ENCODE peak calls at places on chromosomes 3 and 15, in ten cellular contexts. One of them, this sample, is unnamed.

GRCh38 chr3:17431004-17431403 is 311.4 kb downstream of the TBC1D5 start:
- DNase-seq in adrenal gland: no peak
- DNase-seq in choroid plexus epithelial cell: peak; percentile 72
- DNase-seq in body of pancreas: no peak
- DNase-seq in Calu3: no peak
- DNase-seq in nephron progenitor cell: no peak
- DNase-seq in lung: no peak
- DNase-seq in HFFc6: peak; percentile 46
- DNase-seq in mesothelial cell of epicardium: no peak
- DNase-seq in dorsolateral prefrontal cortex: no peak
- DNase-seq in this sample: no peak

GRCh38 chr3:182925330-182925943 is 54.9 kb downstream of the DCUN1D1 start:
- DNase-seq in adrenal gland: peak; percentile 33
- DNase-seq in choroid plexus epithelial cell: peak; percentile 33
- DNase-seq in body of pancreas: no peak
- DNase-seq in Calu3: no peak
- DNase-seq in nephron progenitor cell: no peak
- DNase-seq in lung: no peak
- DNase-seq in HFFc6: no peak
- DNase-seq in mesothelial cell of epicardium: no peak
- DNase-seq in dorsolateral prefrontal cortex: no peak
- DNase-seq in this sample: no peak

GRCh38 chr15:31088672-31089360 is 12.7 kb downstream of the TRPM1 start:
- DNase-seq in adrenal gland: no peak
- DNase-seq in choroid plexus epithelial cell: no peak
- DNase-seq in body of pancreas: no peak
- DNase-seq in Calu3: no peak
- DNase-seq in nephron progenitor cell: no peak
- DNase-seq in lung: no peak
- DNase-seq in HFFc6: no peak
- DNase-seq in mesothelial cell of epicardium: no peak
- DNase-seq in dorsolateral prefrontal cortex: no peak
- DNase-seq in this sample: no peak

GRCh38 chr15:63233667-63234419 is 43.6 kb upstream of the APH1B start:
- DNase-seq in adrenal gland: no peak
- DNase-seq in choroid plexus epithelial cell: peak; percentile 96
- DNase-seq in body of pancreas: no peak
- DNase-seq in Calu3: no peak
- DNase-seq in nephron progenitor cell: no peak
- DNase-seq in lung: no peak
- DNase-seq in HFFc6: peak; percentile 69
- DNase-seq in mesothelial cell of epicardium: no peak
- DNase-seq in dorsolateral prefrontal cortex: no peak
- DNase-seq in this sample: no peak

GRCh38 chr15:96888764-96889163 is 558.3 kb downstream of the NR2F2 start:
- DNase-seq in adrenal gland: no peak
- DNase-seq in choroid plexus epithelial cell: no peak
- DNase-seq in body of pancreas: no peak
- DNase-seq in Calu3: no peak
- DNase-seq in nephron progenitor cell: no peak
- DNase-seq in lung: no peak
- DNase-seq in HFFc6: no peak
- DNase-seq in mesothelial cell of epicardium: no peak
- DNase-seq in dorsolateral prefrontal cortex: no peak
- DNase-seq in this sample: no peak

GRCh38 chr3:25033407-25034029 is 394.5 kb upstream of the RARB start:
- DNase-seq in adrenal gland: peak; percentile 23
- DNase-seq in choroid plexus epithelial cell: peak; percentile 59
- DNase-seq in body of pancreas: peak; percentile 38
- DNase-seq in Calu3: peak; percentile 66
- DNase-seq in nephron progenitor cell: peak; percentile 41
- DNase-seq in lung: peak; percentile 53
- DNase-seq in HFFc6: no peak
- DNase-seq in mesothelial cell of epicardium: no peak
- DNase-seq in dorsolateral prefrontal cortex: no peak
- DNase-seq in this sample: no peak

GRCh38 chr3:110871869-110872268 is 199.7 kb upstream of the NECTIN3 start:
- DNase-seq in adrenal gland: no peak
- DNase-seq in choroid plexus epithelial cell: no peak
- DNase-seq in body of pancreas: no peak
- DNase-seq in Calu3: no peak
- DNase-seq in nephron progenitor cell: no peak
- DNase-seq in lung: no peak
- DNase-seq in HFFc6: no peak
- DNase-seq in mesothelial cell of epicardium: no peak
- DNase-seq in dorsolateral prefrontal cortex: no peak
- DNase-seq in this sample: no peak

GRCh38 chr15:39079296-39079834 is 501.5 kb upstream of the THBS1 start:
- DNase-seq in adrenal gland: no peak
- DNase-seq in choroid plexus epithelial cell: peak; percentile 63
- DNase-seq in body of pancreas: no peak
- DNase-seq in Calu3: peak; percentile 4
- DNase-seq in nephron progenitor cell: no peak
- DNase-seq in lung: no peak
- DNase-seq in HFFc6: peak; percentile 71
- DNase-seq in mesothelial cell of epicardium: no peak
- DNase-seq in dorsolateral prefrontal cortex: no peak
- DNase-seq in this sample: no peak

GRCh38 chr15:68407886-68408500 is 24.0 kb downstream of the ITGA11 start:
- DNase-seq in adrenal gland: peak; percentile 7
- DNase-seq in choroid plexus epithelial cell: no peak
- DNase-seq in body of pancreas: no peak
- DNase-seq in Calu3: no peak
- DNase-seq in nephron progenitor cell: no peak
- DNase-seq in lung: no peak
- DNase-seq in HFFc6: no peak
- DNase-seq in mesothelial cell of epicardium: peak; percentile 21
- DNase-seq in dorsolateral prefrontal cortex: no peak
- DNase-seq in this sample: peak; percentile 8

GRCh38 chr3:128068156-128068620 is 16.0 kb downstream of the SEC61A1 start:
- DNase-seq in adrenal gland: peak; percentile 27
- DNase-seq in choroid plexus epithelial cell: peak; percentile 76
- DNase-seq in body of pancreas: no peak
- DNase-seq in Calu3: peak; percentile 68
- DNase-seq in nephron progenitor cell: peak; percentile 40
- DNase-seq in lung: no peak
- DNase-seq in HFFc6: peak; percentile 41
- DNase-seq in mesothelial cell of epicardium: no peak
- DNase-seq in dorsolateral prefrontal cortex: no peak
- DNase-seq in this sample: no peak

GRCh38 chr3:59446775-59447465 is 397.1 kb upstream of the CFAP20DC start:
- DNase-seq in adrenal gland: no peak
- DNase-seq in choroid plexus epithelial cell: no peak
- DNase-seq in body of pancreas: no peak
- DNase-seq in Calu3: no peak
- DNase-seq in nephron progenitor cell: no peak
- DNase-seq in lung: no peak
- DNase-seq in HFFc6: no peak
- DNase-seq in mesothelial cell of epicardium: no peak
- DNase-seq in dorsolateral prefrontal cortex: no peak
- DNase-seq in this sample: no peak

GRCh38 chr3:188274249-188274915 is 120.4 kb downstream of the LPP start:
- DNase-seq in adrenal gland: no peak
- DNase-seq in choroid plexus epithelial cell: no peak
- DNase-seq in body of pancreas: no peak
- DNase-seq in Calu3: no peak
- DNase-seq in nephron progenitor cell: no peak
- DNase-seq in lung: no peak
- DNase-seq in HFFc6: no peak
- DNase-seq in mesothelial cell of epicardium: no peak
- DNase-seq in dorsolateral prefrontal cortex: no peak
- DNase-seq in this sample: no peak

GRCh38 chr15:73679180-73679579 is 5.0 kb upstream of the CD276 start:
- DNase-seq in adrenal gland: no peak
- DNase-seq in choroid plexus epithelial cell: no peak
- DNase-seq in body of pancreas: no peak
- DNase-seq in Calu3: no peak
- DNase-seq in nephron progenitor cell: no peak
- DNase-seq in lung: no peak
- DNase-seq in HFFc6: no peak
- DNase-seq in mesothelial cell of epicardium: no peak
- DNase-seq in dorsolateral prefrontal cortex: no peak
- DNase-seq in this sample: no peak

DNA sequence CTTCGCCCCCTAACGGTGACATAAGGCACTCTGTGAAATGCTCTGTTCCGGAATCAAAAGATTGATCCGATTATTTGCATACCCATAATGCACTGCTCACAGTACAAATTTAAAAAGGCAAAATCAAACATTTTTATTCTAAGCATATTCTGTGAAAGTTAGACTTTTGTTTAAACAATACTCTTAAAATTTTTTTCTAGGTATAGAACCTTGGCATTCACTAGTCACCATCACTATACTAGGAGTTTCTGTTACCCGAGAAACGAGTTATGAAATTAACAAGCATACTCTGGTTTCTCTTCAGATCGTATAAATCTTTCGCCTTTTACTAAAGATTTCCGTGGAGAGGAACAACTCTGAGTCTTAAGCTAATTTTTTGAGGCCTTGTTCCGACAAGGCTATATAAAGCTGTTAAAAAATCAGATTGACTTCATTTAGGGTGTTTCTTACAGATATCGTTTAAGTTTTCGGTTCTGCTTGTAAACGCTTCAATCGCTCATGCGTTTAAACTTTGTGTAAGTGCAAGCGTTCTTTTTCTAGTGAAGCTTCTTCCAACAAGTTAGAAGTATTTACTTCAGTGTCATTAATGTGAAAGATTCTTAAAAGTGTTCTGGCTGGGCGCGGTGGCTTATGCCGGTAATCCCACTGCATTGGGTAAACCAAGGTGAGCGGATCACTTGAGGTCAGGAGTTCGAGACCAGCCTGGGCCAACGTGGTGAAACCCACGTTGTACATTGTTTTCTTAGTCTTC is at the start of gene RNU5B-1:
- DNase-seq in adrenal gland: peak; percentile 79
- DNase-seq in choroid plexus epithelial cell: peak; percentile 97
- DNase-seq in body of pancreas: peak; percentile 64
- DNase-seq in Calu3: peak; percentile 86
- DNase-seq in nephron progenitor cell: peak; percentile 79
- DNase-seq in lung: peak; percentile 69
- DNase-seq in HFFc6: peak; percentile 100
- DNase-seq in mesothelial cell of epicardium: peak; percentile 63
- DNase-seq in dorsolateral prefrontal cortex: peak; percentile 73
- DNase-seq in this sample: peak; percentile 61
- TF ChIP-seq CTCF in adrenal gland: peak; percentile 91
- TF ChIP-seq CTCF in choroid plexus epithelial cell: peak; percentile 91
- TF ChIP-seq CTCF in body of pancreas: peak; percentile 57
- TF ChIP-seq CTCF in Calu3: no peak
- TF ChIP-seq CTCF in nephron progenitor cell: peak; percentile 85
- TF ChIP-seq CTCF in lung: peak; percentile 74
- TF ChIP-seq CTCF in HFFc6: peak; percentile 11
- TF ChIP-seq CTCF in mesothelial cell of epicardium: no peak
- TF ChIP-seq CTCF in dorsolateral prefrontal cortex: peak; percentile 84
- TF ChIP-seq CTCF in this sample: no peak

DNA sequence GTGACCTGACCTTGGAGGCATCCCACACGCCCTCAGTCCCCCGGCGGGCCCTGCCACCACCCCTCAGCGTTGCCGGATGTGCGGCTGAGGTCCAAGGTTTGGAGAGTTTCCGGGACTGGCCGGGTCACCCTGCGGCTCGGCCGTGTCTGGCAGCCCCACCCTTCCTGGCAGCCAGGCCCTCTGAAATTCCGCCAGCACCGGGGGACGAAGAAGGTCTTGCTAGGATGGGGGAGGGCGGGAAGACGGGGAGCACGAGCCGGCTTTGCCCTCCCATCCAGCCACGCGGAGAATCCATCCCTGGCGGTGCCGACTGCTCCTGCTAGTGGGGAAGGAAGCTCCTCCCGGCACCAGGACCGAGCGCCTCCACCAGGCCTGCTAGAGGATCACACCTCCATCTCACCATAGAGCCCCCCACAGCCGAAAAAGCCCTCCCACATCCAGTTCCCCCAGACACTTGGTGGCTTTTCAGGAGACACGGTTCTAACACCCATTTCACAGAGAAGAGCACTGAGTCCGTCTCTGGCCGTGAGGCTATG is 81.5 kb downstream of the CPN2 start:
- DNase-seq in adrenal gland: peak; percentile 91
- DNase-seq in choroid plexus epithelial cell: peak; percentile 88
- DNase-seq in body of pancreas: peak; percentile 58
- DNase-seq in Calu3: peak; percentile 83
- DNase-seq in nephron progenitor cell: peak; percentile 47
- DNase-seq in lung: peak; percentile 80
- DNase-seq in HFFc6: no peak
- DNase-seq in mesothelial cell of epicardium: peak; percentile 37
- DNase-seq in dorsolateral prefrontal cortex: no peak
- DNase-seq in this sample: no peak
- TF ChIP-seq CTCF in adrenal gland: peak; percentile 78
- TF ChIP-seq CTCF in choroid plexus epithelial cell: peak; percentile 78
- TF ChIP-seq CTCF in body of pancreas: no peak
- TF ChIP-seq CTCF in Calu3: peak; percentile 42
- TF ChIP-seq CTCF in nephron progenitor cell: no peak
- TF ChIP-seq CTCF in lung: peak; percentile 22
- TF ChIP-seq CTCF in HFFc6: no peak
- TF ChIP-seq CTCF in mesothelial cell of epicardium: no peak
- TF ChIP-seq CTCF in dorsolateral prefrontal cortex: peak; percentile 17
- TF ChIP-seq CTCF in this sample: no peak

GRCh38 chr15:80991446-80991845 is 1.8 kb upstream of the MESD start:
- DNase-seq in adrenal gland: no peak
- DNase-seq in choroid plexus epithelial cell: peak; percentile 72
- DNase-seq in body of pancreas: peak; percentile 44
- DNase-seq in Calu3: peak; percentile 13
- DNase-seq in nephron progenitor cell: no peak
- DNase-seq in lung: peak; percentile 46
- DNase-seq in HFFc6: no peak
- DNase-seq in mesothelial cell of epicardium: no peak
- DNase-seq in dorsolateral prefrontal cortex: no peak
- DNase-seq in this sample: no peak
- TF ChIP-seq CTCF in adrenal gland: no peak
- TF ChIP-seq CTCF in choroid plexus epithelial cell: peak; percentile 30
- TF ChIP-seq CTCF in body of pancreas: no peak
- TF ChIP-seq CTCF in Calu3: no peak
- TF ChIP-seq CTCF in nephron progenitor cell: no peak
- TF ChIP-seq CTCF in lung: no peak
- TF ChIP-seq CTCF in HFFc6: no peak
- TF ChIP-seq CTCF in mesothelial cell of epicardium: no peak
- TF ChIP-seq CTCF in dorsolateral prefrontal cortex: peak; percentile 39
- TF ChIP-seq CTCF in this sample: no peak

DNA sequence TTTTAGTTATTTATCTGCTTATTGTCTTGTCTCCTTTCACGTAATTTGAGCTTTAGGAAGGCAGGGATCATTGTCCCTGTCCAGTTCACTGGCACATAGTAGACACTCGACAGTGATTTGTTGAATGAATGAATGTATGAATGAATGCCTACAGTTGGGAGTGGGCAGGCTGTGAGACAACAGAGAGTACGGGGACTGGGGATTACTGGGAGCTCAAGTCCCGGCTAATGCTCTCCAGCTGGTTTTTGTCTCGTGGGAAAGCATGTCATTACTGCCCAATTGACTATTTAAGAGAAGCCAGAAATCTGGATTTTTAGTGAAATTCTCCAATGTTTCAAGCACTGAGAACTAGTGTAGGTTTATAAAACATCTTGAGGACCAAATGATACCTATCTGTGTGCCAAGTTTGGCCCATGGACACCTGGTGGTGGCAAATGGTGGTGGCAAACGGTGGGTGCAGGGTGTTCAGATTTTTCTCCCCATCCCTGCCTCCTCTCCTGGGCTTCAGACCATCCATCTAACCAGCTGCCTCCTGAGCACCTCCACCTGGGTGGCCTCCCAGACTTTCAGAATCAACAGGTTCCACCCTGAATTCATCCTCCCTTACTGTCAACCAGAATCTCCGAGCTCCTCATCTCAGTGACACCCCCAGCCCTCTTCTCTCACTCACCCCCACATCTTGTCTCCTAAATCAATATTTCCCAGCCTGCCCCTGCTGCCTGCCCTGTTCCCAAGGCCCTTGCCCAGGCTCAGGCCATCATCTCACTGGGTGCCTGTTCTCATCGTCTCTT is 36.2 kb upstream of the TRH start:
- DNase-seq in adrenal gland: no peak
- DNase-seq in choroid plexus epithelial cell: no peak
- DNase-seq in body of pancreas: no peak
- DNase-seq in Calu3: no peak
- DNase-seq in nephron progenitor cell: no peak
- DNase-seq in lung: no peak
- DNase-seq in HFFc6: no peak
- DNase-seq in mesothelial cell of epicardium: no peak
- DNase-seq in dorsolateral prefrontal cortex: no peak
- DNase-seq in this sample: no peak
- TF ChIP-seq CTCF in adrenal gland: no peak
- TF ChIP-seq CTCF in choroid plexus epithelial cell: no peak
- TF ChIP-seq CTCF in body of pancreas: no peak
- TF ChIP-seq CTCF in Calu3: peak; percentile 24
- TF ChIP-seq CTCF in nephron progenitor cell: no peak
- TF ChIP-seq CTCF in lung: no peak
- TF ChIP-seq CTCF in HFFc6: peak; percentile 60
- TF ChIP-seq CTCF in mesothelial cell of epicardium: peak; percentile 41
- TF ChIP-seq CTCF in dorsolateral prefrontal cortex: no peak
- TF ChIP-seq CTCF in this sample: no peak